ENCODE peak calls at places on chromosomes 5 and 9, in eight cellular contexts. One of them, this sample, is unnamed.

GRCh38 chr5:43010956-43011355 is 29.2 kb downstream of the ANXA2R start:
- DNase-seq in kidney epithelial cell: no peak
- DNase-seq in tibial nerve: no peak
- DNase-seq in A549: no peak
- DNase-seq in HFFc6: no peak
- DNase-seq in psoas muscle: no peak
- DNase-seq in breast epithelium: no peak
- DNase-seq in CD8-positive, alpha-beta T cell: no peak
- DNase-seq in this sample: no peak

GRCh38 chr5:95281211-95281610 is 3.7 kb downstream of the MCTP1 start:
- DNase-seq in kidney epithelial cell: peak; percentile 51
- DNase-seq in tibial nerve: no peak
- DNase-seq in A549: no peak
- DNase-seq in HFFc6: peak; percentile 7
- DNase-seq in psoas muscle: no peak
- DNase-seq in breast epithelium: no peak
- DNase-seq in CD8-positive, alpha-beta T cell: no peak
- DNase-seq in this sample: no peak

GRCh38 chr5:180908998-180909731 is 10.2 kb downstream of the BTNL8 start:
- DNase-seq in kidney epithelial cell: no peak
- DNase-seq in tibial nerve: no peak
- DNase-seq in A549: no peak
- DNase-seq in HFFc6: no peak
- DNase-seq in psoas muscle: no peak
- DNase-seq in breast epithelium: no peak
- DNase-seq in CD8-positive, alpha-beta T cell: no peak
- DNase-seq in this sample: no peak

GRCh38 chr9:130659699-130660248 is 4.6 kb upstream of the PRDM12 start:
- DNase-seq in kidney epithelial cell: no peak
- DNase-seq in tibial nerve: no peak
- DNase-seq in A549: no peak
- DNase-seq in HFFc6: no peak
- DNase-seq in psoas muscle: no peak
- DNase-seq in breast epithelium: no peak
- DNase-seq in CD8-positive, alpha-beta T cell: no peak
- DNase-seq in this sample: no peak

GRCh38 chr5:35483797-35484196 is 133.9 kb upstream of the SPEF2 start:
- DNase-seq in kidney epithelial cell: no peak
- DNase-seq in tibial nerve: no peak
- DNase-seq in A549: no peak
- DNase-seq in HFFc6: no peak
- DNase-seq in psoas muscle: no peak
- DNase-seq in breast epithelium: no peak
- DNase-seq in CD8-positive, alpha-beta T cell: no peak
- DNase-seq in this sample: no peak

GRCh38 chr5:45521067-45521466 is 175.1 kb downstream of the HCN1 start:
- DNase-seq in kidney epithelial cell: no peak
- DNase-seq in tibial nerve: no peak
- DNase-seq in A549: peak; percentile 0
- DNase-seq in HFFc6: no peak
- DNase-seq in psoas muscle: no peak
- DNase-seq in breast epithelium: no peak
- DNase-seq in CD8-positive, alpha-beta T cell: no peak
- DNase-seq in this sample: no peak

GRCh38 chr9:112558476-112558875 is 71.8 kb downstream of the KIAA1958 start:
- DNase-seq in kidney epithelial cell: peak; percentile 14
- DNase-seq in tibial nerve: no peak
- DNase-seq in A549: no peak
- DNase-seq in HFFc6: peak; percentile 79
- DNase-seq in psoas muscle: no peak
- DNase-seq in breast epithelium: no peak
- DNase-seq in CD8-positive, alpha-beta T cell: no peak
- DNase-seq in this sample: no peak

GRCh38 chr5:51398875-51399635 is 15.8 kb downstream of the ISL1 start:
- DNase-seq in kidney epithelial cell: no peak
- DNase-seq in tibial nerve: no peak
- DNase-seq in A549: no peak
- DNase-seq in HFFc6: no peak
- DNase-seq in psoas muscle: no peak
- DNase-seq in breast epithelium: no peak
- DNase-seq in CD8-positive, alpha-beta T cell: no peak
- DNase-seq in this sample: no peak

GRCh38 chr5:179379321-179379890 is 34.1 kb upstream of the ADAMTS2 start:
- DNase-seq in kidney epithelial cell: no peak
- DNase-seq in tibial nerve: no peak
- DNase-seq in A549: no peak
- DNase-seq in HFFc6: no peak
- DNase-seq in psoas muscle: no peak
- DNase-seq in breast epithelium: no peak
- DNase-seq in CD8-positive, alpha-beta T cell: no peak
- DNase-seq in this sample: peak; percentile 19

GRCh38 chr5:179377421-179378115 is 32.3 kb upstream of the ADAMTS2 start:
- DNase-seq in kidney epithelial cell: no peak
- DNase-seq in tibial nerve: no peak
- DNase-seq in A549: no peak
- DNase-seq in HFFc6: no peak
- DNase-seq in psoas muscle: no peak
- DNase-seq in breast epithelium: peak; percentile 43
- DNase-seq in CD8-positive, alpha-beta T cell: no peak
- DNase-seq in this sample: peak; percentile 19

GRCh38 chr5:179380211-179381035 is 35.2 kb upstream of the ADAMTS2 start:
- DNase-seq in kidney epithelial cell: no peak
- DNase-seq in tibial nerve: no peak
- DNase-seq in A549: no peak
- DNase-seq in HFFc6: no peak
- DNase-seq in psoas muscle: no peak
- DNase-seq in breast epithelium: no peak
- DNase-seq in CD8-positive, alpha-beta T cell: no peak
- DNase-seq in this sample: peak; percentile 21

GRCh38 chr5:179378116-179378440 is 32.8 kb upstream of the ADAMTS2 start:
- DNase-seq in kidney epithelial cell: no peak
- DNase-seq in tibial nerve: no peak
- DNase-seq in A549: no peak
- DNase-seq in HFFc6: no peak
- DNase-seq in psoas muscle: no peak
- DNase-seq in breast epithelium: peak; percentile 7
- DNase-seq in CD8-positive, alpha-beta T cell: no peak
- DNase-seq in this sample: peak; percentile 20

DNA sequence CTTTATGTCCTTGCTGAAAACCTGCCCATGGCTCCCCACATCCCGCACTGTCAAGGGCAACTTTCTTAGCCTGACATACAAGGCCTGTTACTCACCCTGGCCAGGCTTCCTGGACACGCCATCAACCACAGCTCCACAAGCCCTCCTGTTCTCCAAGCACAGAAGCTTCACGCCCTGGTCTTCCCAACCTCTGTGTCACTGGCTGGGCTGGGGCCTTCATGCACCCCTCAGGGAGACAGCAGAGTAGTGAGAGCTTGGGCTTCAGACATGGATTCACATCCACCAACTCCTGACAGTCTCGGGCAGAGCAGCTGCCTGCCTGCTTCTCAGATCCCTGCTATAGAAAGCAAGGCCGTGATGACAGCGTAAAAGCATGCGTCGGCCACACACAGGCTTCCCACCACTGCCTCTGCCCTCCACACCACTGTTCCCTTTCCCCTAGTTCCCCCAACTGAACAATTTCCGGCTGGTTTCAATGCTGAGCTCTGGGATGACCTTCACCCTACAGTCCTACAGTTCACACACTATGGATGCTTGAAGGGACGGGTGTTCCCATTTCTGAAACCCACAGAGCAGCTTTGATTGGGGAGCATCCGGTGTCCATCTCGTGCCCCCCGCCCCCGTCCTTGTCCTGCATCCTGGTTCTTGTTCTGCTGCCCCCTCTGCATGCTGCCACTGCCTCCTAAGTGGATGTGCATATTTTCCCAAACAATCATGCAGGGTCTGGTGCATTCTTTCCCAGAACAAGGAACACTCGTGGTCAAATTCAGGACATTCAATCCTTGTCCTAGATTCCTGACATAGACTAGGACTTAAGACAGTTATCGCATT is 33.4 kb upstream of the ADAMTS2 start:
- DNase-seq in kidney epithelial cell: no peak
- DNase-seq in tibial nerve: no peak
- DNase-seq in A549: no peak
- DNase-seq in HFFc6: peak; percentile 74
- DNase-seq in psoas muscle: no peak
- DNase-seq in breast epithelium: peak; percentile 27
- DNase-seq in CD8-positive, alpha-beta T cell: no peak
- DNase-seq in this sample: peak; percentile 16
- TF ChIP-seq CTCF in kidney epithelial cell: no peak
- TF ChIP-seq CTCF in tibial nerve: no peak
- TF ChIP-seq CTCF in A549: no peak
- TF ChIP-seq CTCF in HFFc6: no peak
- TF ChIP-seq CTCF in psoas muscle: no peak
- TF ChIP-seq CTCF in breast epithelium: no peak
- TF ChIP-seq CTCF in CD8-positive, alpha-beta T cell: no peak
- TF ChIP-seq CTCF in this sample: no peak

DNA sequence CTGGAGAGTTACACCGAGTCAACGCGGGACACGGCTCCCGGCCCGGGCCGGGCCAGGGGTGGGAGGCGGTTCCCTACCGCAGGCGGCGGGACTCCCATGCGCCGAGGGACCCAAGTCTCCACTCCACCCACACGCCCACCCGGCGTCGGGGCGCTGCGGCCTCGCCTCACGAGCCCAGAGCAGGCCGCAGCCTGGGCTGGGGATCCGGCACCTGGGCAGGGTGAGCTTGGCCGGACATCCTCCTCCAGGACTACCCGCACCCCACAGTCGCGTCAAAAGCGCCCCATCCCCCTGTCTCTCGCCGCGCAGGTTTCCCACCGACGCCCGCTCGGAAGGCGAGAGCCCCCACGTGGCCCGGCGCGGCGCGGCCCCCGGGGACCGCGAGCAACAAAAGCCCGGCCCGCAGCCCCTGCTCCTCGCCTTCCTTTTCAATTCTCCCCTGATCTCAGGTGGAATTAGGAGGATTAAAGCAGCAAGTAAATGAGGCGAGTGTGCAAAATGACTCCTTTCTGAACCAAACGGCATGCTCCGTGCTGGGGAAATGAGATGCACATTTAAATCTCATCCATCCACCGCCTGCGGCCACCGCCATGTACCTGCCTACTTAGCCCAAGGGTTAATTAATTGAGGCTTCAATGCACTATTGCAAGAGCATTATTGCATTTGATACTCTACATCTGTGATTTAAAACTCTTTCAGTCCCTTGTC is 196.6 kb upstream of the TBCA start:
- DNase-seq in kidney epithelial cell: no peak
- DNase-seq in tibial nerve: no peak
- DNase-seq in A549: no peak
- DNase-seq in HFFc6: no peak
- DNase-seq in psoas muscle: no peak
- DNase-seq in breast epithelium: no peak
- DNase-seq in CD8-positive, alpha-beta T cell: no peak
- DNase-seq in this sample: peak; percentile 76
- TF ChIP-seq CTCF in kidney epithelial cell: no peak
- TF ChIP-seq CTCF in tibial nerve: no peak
- TF ChIP-seq CTCF in A549: no peak
- TF ChIP-seq CTCF in HFFc6: peak; percentile 20
- TF ChIP-seq CTCF in psoas muscle: no peak
- TF ChIP-seq CTCF in breast epithelium: no peak
- TF ChIP-seq CTCF in CD8-positive, alpha-beta T cell: no peak
- TF ChIP-seq CTCF in this sample: peak; percentile 46

GRCh38 chr9:114910541-114910940 is 19.9 kb downstream of the TNFSF8 start:
- DNase-seq in kidney epithelial cell: no peak
- DNase-seq in tibial nerve: no peak
- DNase-seq in A549: no peak
- DNase-seq in HFFc6: no peak
- DNase-seq in psoas muscle: no peak
- DNase-seq in breast epithelium: no peak
- DNase-seq in CD8-positive, alpha-beta T cell: no peak
- DNase-seq in this sample: no peak

GRCh38 chr9:114909657-114910056 is 20.7 kb downstream of the TNFSF8 start:
- DNase-seq in kidney epithelial cell: no peak
- DNase-seq in tibial nerve: no peak
- DNase-seq in A549: no peak
- DNase-seq in HFFc6: no peak
- DNase-seq in psoas muscle: no peak
- DNase-seq in breast epithelium: no peak
- DNase-seq in CD8-positive, alpha-beta T cell: no peak
- DNase-seq in this sample: no peak

GRCh38 chr9:114913217-114913616 is 17.2 kb downstream of the TNFSF8 start:
- DNase-seq in kidney epithelial cell: no peak
- DNase-seq in tibial nerve: no peak
- DNase-seq in A549: no peak
- DNase-seq in HFFc6: no peak
- DNase-seq in psoas muscle: no peak
- DNase-seq in breast epithelium: no peak
- DNase-seq in CD8-positive, alpha-beta T cell: no peak
- DNase-seq in this sample: no peak

GRCh38 chr9:114911167-114911821 is 19.1 kb downstream of the TNFSF8 start:
- DNase-seq in kidney epithelial cell: no peak
- DNase-seq in tibial nerve: no peak
- DNase-seq in A549: peak; percentile 63
- DNase-seq in HFFc6: peak; percentile 56
- DNase-seq in psoas muscle: no peak
- DNase-seq in breast epithelium: no peak
- DNase-seq in CD8-positive, alpha-beta T cell: no peak
- DNase-seq in this sample: no peak

DNA sequence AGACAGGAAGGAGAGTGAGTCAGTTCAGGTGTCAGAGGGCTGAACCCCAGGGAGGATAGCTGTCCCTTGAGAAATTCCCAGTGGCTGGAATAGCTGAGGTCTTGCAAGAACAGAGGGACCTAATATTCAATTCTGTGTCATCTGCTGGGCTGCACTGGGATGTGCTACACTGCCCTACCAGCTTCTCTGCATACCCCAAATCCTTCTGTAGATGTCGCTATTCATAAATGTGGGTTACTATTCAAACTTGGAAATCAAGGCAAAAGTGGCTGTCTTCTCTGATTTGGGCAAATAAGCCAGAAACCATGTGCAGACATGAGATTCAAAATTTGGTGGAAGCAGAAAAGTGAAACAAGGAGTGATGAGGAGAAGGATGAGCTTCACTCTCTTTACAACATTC is 16.3 kb downstream of the TNFSF8 start:
- DNase-seq in kidney epithelial cell: no peak
- DNase-seq in tibial nerve: no peak
- DNase-seq in A549: no peak
- DNase-seq in HFFc6: no peak
- DNase-seq in psoas muscle: no peak
- DNase-seq in breast epithelium: no peak
- DNase-seq in CD8-positive, alpha-beta T cell: no peak
- DNase-seq in this sample: no peak
- TF ChIP-seq CTCF in kidney epithelial cell: no peak
- TF ChIP-seq CTCF in tibial nerve: no peak
- TF ChIP-seq CTCF in A549: no peak
- TF ChIP-seq CTCF in HFFc6: peak; percentile 41
- TF ChIP-seq CTCF in psoas muscle: no peak
- TF ChIP-seq CTCF in breast epithelium: no peak
- TF ChIP-seq CTCF in CD8-positive, alpha-beta T cell: no peak
- TF ChIP-seq CTCF in this sample: peak; percentile 14

GRCh38 chr5:150106669-150107068 is 20.3 kb upstream of the CSF1R start:
- DNase-seq in kidney epithelial cell: no peak
- DNase-seq in tibial nerve: no peak
- DNase-seq in A549: no peak
- DNase-seq in HFFc6: no peak
- DNase-seq in psoas muscle: no peak
- DNase-seq in breast epithelium: no peak
- DNase-seq in CD8-positive, alpha-beta T cell: no peak
- DNase-seq in this sample: peak; percentile 9

GRCh38 chr5:150109921-150110320 is 23.6 kb upstream of the CSF1R start:
- DNase-seq in kidney epithelial cell: no peak
- DNase-seq in tibial nerve: no peak
- DNase-seq in A549: no peak
- DNase-seq in HFFc6: no peak
- DNase-seq in psoas muscle: no peak
- DNase-seq in breast epithelium: no peak
- DNase-seq in CD8-positive, alpha-beta T cell: no peak
- DNase-seq in this sample: no peak

GRCh38 chr5:150105898-150106615 is 19.7 kb upstream of the CSF1R start:
- DNase-seq in kidney epithelial cell: no peak
- DNase-seq in tibial nerve: no peak
- DNase-seq in A549: no peak
- DNase-seq in HFFc6: no peak
- DNase-seq in psoas muscle: no peak
- DNase-seq in breast epithelium: no peak
- DNase-seq in CD8-positive, alpha-beta T cell: no peak
- DNase-seq in this sample: no peak

GRCh38 chr5:150108711-150109605 is 22.6 kb upstream of the CSF1R start:
- DNase-seq in kidney epithelial cell: no peak
- DNase-seq in tibial nerve: no peak
- DNase-seq in A549: no peak
- DNase-seq in HFFc6: no peak
- DNase-seq in psoas muscle: no peak
- DNase-seq in breast epithelium: no peak
- DNase-seq in CD8-positive, alpha-beta T cell: no peak
- DNase-seq in this sample: no peak

GRCh38 chr5:150107909-150108447 is 21.6 kb upstream of the CSF1R start:
- DNase-seq in kidney epithelial cell: no peak
- DNase-seq in tibial nerve: no peak
- DNase-seq in A549: no peak
- DNase-seq in HFFc6: peak; percentile 62
- DNase-seq in psoas muscle: no peak
- DNase-seq in breast epithelium: no peak
- DNase-seq in CD8-positive, alpha-beta T cell: no peak
- DNase-seq in this sample: peak; percentile 9
- TF ChIP-seq CTCF in kidney epithelial cell: no peak
- TF ChIP-seq CTCF in tibial nerve: no peak
- TF ChIP-seq CTCF in A549: no peak
- TF ChIP-seq CTCF in HFFc6: no peak
- TF ChIP-seq CTCF in psoas muscle: no peak
- TF ChIP-seq CTCF in breast epithelium: no peak
- TF ChIP-seq CTCF in CD8-positive, alpha-beta T cell: no peak
- TF ChIP-seq CTCF in this sample: no peak